ENCODE peak calls at places on chromosomes 3 and 15, in four cellular contexts. O, C, B and P are unnamed samples.

GRCh38 chr15:40150163-40150925 is 10.5 kb upstream of the BUB1B start:
- DNase-seq in B (peak), C (peak), O (peak), P (no peak)

GRCh38 chr3:111986800-111987199 is 8.0 kb downstream of the ABHD10 start:
- DNase-seq in C (no peak), B (no peak), O (no peak), P (no peak)

GRCh38 chr3:60932669-60933068 is 318.6 kb downstream of the FHIT start:
- DNase-seq in O (no peak), B (no peak), C (no peak), P (no peak)

GRCh38 chr3:73600293-73600938 is 24.3 kb downstream of the PDZRN3 start:
- DNase-seq in C (no peak), B (peak), O (no peak), P (no peak)

GRCh38 chr3:23915537-23916108 is 1.2 kb downstream of the NKIRAS1 start:
- DNase-seq in C (no peak), B (peak), O (peak), P (no peak)

GRCh38 chr3:172467170-172467824 is 19.0 kb upstream of the GHSR start:
- DNase-seq in O (no peak), C (no peak), B (peak), P (no peak)

GRCh38 chr3:169668957-169669681 is 5.6 kb upstream of the MECOM start:
- DNase-seq in B (peak), C (peak), O (peak), P (peak)

GRCh38 chr3:38964646-38965045 is 87.1 kb downstream of the SCN11A start:
- DNase-seq in B (no peak), C (no peak), O (no peak), P (no peak)

GRCh38 chr3:138687236-138687635 is 78.7 kb downstream of the FAIM start:
- DNase-seq in O (no peak), C (no peak), B (no peak), P (no peak)

GRCh38 chr3:18425641-18426403 is 683 bp upstream of the SATB1 start:
- DNase-seq in C (peak), B (peak), O (peak), P (peak)

GRCh38 chr3:172087198-172087597 is 47.8 kb downstream of the FNDC3B start:
- DNase-seq in O (no peak), C (no peak), B (peak), P (no peak)

GRCh38 chr15:76032046-76032445 is 19.8 kb upstream of the NRG4 start:
- DNase-seq in O (no peak), C (no peak), B (no peak), P (no peak)